ENCODE peak calls at places on chromosomes 12 and 14, in eight cellular contexts. One of them, this sample, is unnamed.

GRCh38 chr12:104598342-104599271 is 141.9 kb downstream of the CHST11 start:
- DNase-seq in AG04449: no peak
- DNase-seq in left lung: no peak
- DNase-seq in HFF-Myc: no peak
- DNase-seq in breast epithelium: no peak
- DNase-seq in fibroblast of pulmonary artery: no peak
- DNase-seq in fibroblast of lung: no peak
- DNase-seq in mammary epithelial cell: no peak
- DNase-seq in this sample: no peak

GRCh38 chr12:90106568-90106967 is 397.9 kb upstream of the ATP2B1 start:
- DNase-seq in HFF-Myc: no peak
- DNase-seq in fibroblast of pulmonary artery: no peak
- DNase-seq in fibroblast of lung: no peak
- DNase-seq in mammary epithelial cell: peak
- DNase-seq in AG04449: no peak
- DNase-seq in left lung: no peak
- DNase-seq in breast epithelium: no peak
- DNase-seq in this sample: no peak

GRCh38 chr12:46372852-46373302 is 304 bp upstream of the SLC38A2 start:
- DNase-seq in HFF-Myc: no peak
- DNase-seq in AG04449: no peak
- DNase-seq in mammary epithelial cell: no peak
- DNase-seq in fibroblast of pulmonary artery: no peak
- DNase-seq in left lung: no peak
- DNase-seq in fibroblast of lung: no peak
- DNase-seq in breast epithelium: no peak
- DNase-seq in this sample: no peak

GRCh38 chr12:106527356-106527755 is 55.4 kb upstream of the RFX4 start:
- DNase-seq in HFF-Myc: no peak
- DNase-seq in fibroblast of pulmonary artery: peak
- DNase-seq in mammary epithelial cell: no peak
- DNase-seq in left lung: no peak
- DNase-seq in breast epithelium: no peak
- DNase-seq in AG04449: no peak
- DNase-seq in fibroblast of lung: peak
- DNase-seq in this sample: no peak

GRCh38 chr12:23895792-23896218 is 53.7 kb downstream of the SOX5 start:
- DNase-seq in AG04449: no peak
- DNase-seq in breast epithelium: no peak
- DNase-seq in left lung: no peak
- DNase-seq in HFF-Myc: no peak
- DNase-seq in mammary epithelial cell: no peak
- DNase-seq in fibroblast of pulmonary artery: peak
- DNase-seq in fibroblast of lung: peak
- DNase-seq in this sample: no peak

GRCh38 chr14:52977798-52978197 is 26.9 kb upstream of the FERMT2 start:
- DNase-seq in left lung: no peak
- DNase-seq in mammary epithelial cell: no peak
- DNase-seq in fibroblast of pulmonary artery: no peak
- DNase-seq in HFF-Myc: no peak
- DNase-seq in AG04449: no peak
- DNase-seq in fibroblast of lung: peak
- DNase-seq in breast epithelium: no peak
- DNase-seq in this sample: no peak

GRCh38 chr12:65892905-65893304 is 68.6 kb downstream of the HMGA2 start:
- DNase-seq in breast epithelium: no peak
- DNase-seq in fibroblast of lung: peak
- DNase-seq in AG04449: peak
- DNase-seq in left lung: no peak
- DNase-seq in mammary epithelial cell: peak
- DNase-seq in HFF-Myc: peak
- DNase-seq in fibroblast of pulmonary artery: peak
- DNase-seq in this sample: no peak

GRCh38 chr12:122030427-122030825 is 8.7 kb downstream of the BCL7A start:
- DNase-seq in fibroblast of pulmonary artery: no peak
- DNase-seq in fibroblast of lung: no peak
- DNase-seq in breast epithelium: no peak
- DNase-seq in AG04449: no peak
- DNase-seq in left lung: no peak
- DNase-seq in mammary epithelial cell: no peak
- DNase-seq in HFF-Myc: no peak
- DNase-seq in this sample: no peak

GRCh38 chr12:3285570-3285969 is 205.4 kb upstream of the PRMT8 start:
- DNase-seq in fibroblast of lung: no peak
- DNase-seq in HFF-Myc: no peak
- DNase-seq in breast epithelium: no peak
- DNase-seq in left lung: no peak
- DNase-seq in fibroblast of pulmonary artery: no peak
- DNase-seq in mammary epithelial cell: no peak
- DNase-seq in AG04449: no peak
- DNase-seq in this sample: no peak

GRCh38 chr14:88437659-88438058 is 52.2 kb downstream of the SPATA7 start:
- DNase-seq in AG04449: no peak
- DNase-seq in fibroblast of pulmonary artery: peak
- DNase-seq in mammary epithelial cell: no peak
- DNase-seq in fibroblast of lung: no peak
- DNase-seq in breast epithelium: no peak
- DNase-seq in left lung: no peak
- DNase-seq in HFF-Myc: no peak
- DNase-seq in this sample: no peak

GRCh38 chr14:92719890-92720323 is 28.5 kb downstream of the LGMN start:
- DNase-seq in HFF-Myc: no peak
- DNase-seq in left lung: no peak
- DNase-seq in fibroblast of lung: no peak
- DNase-seq in AG04449: no peak
- DNase-seq in mammary epithelial cell: no peak
- DNase-seq in breast epithelium: no peak
- DNase-seq in fibroblast of pulmonary artery: no peak
- DNase-seq in this sample: no peak

GRCh38 chr14:90531497-90531896 is 134.7 kb downstream of the CALM1 start:
- DNase-seq in left lung: no peak
- DNase-seq in fibroblast of pulmonary artery: no peak
- DNase-seq in mammary epithelial cell: no peak
- DNase-seq in HFF-Myc: no peak
- DNase-seq in breast epithelium: no peak
- DNase-seq in fibroblast of lung: no peak
- DNase-seq in AG04449: no peak
- DNase-seq in this sample: no peak

GRCh38 chr12:62715086-62715786 is 219.7 kb downstream of the PPM1H start:
- DNase-seq in breast epithelium: no peak
- DNase-seq in HFF-Myc: no peak
- DNase-seq in mammary epithelial cell: no peak
- DNase-seq in fibroblast of lung: no peak
- DNase-seq in AG04449: no peak
- DNase-seq in fibroblast of pulmonary artery: no peak
- DNase-seq in left lung: no peak
- DNase-seq in this sample: no peak

GRCh38 chr12:9625019-9625418 is 17.3 kb upstream of the KLRB1 start:
- DNase-seq in fibroblast of lung: no peak
- DNase-seq in HFF-Myc: no peak
- DNase-seq in mammary epithelial cell: peak
- DNase-seq in left lung: no peak
- DNase-seq in breast epithelium: no peak
- DNase-seq in fibroblast of pulmonary artery: no peak
- DNase-seq in AG04449: no peak
- DNase-seq in this sample: no peak

GRCh38 chr12:46461459-46461858 is 88.9 kb upstream of the SLC38A2 start:
- DNase-seq in left lung: no peak
- DNase-seq in fibroblast of pulmonary artery: no peak
- DNase-seq in fibroblast of lung: no peak
- DNase-seq in mammary epithelial cell: no peak
- DNase-seq in HFF-Myc: no peak
- DNase-seq in breast epithelium: no peak
- DNase-seq in AG04449: no peak
- DNase-seq in this sample: no peak

GRCh38 chr12:2574536-2574935 is 220.2 kb upstream of the FKBP4 start:
- DNase-seq in breast epithelium: no peak
- DNase-seq in HFF-Myc: no peak
- DNase-seq in AG04449: no peak
- DNase-seq in fibroblast of pulmonary artery: no peak
- DNase-seq in mammary epithelial cell: no peak
- DNase-seq in fibroblast of lung: no peak
- DNase-seq in left lung: no peak
- DNase-seq in this sample: no peak

GRCh38 chr12:105676694-105677093 is 346.2 kb downstream of the C12orf75 start:
- DNase-seq in left lung: no peak
- DNase-seq in HFF-Myc: no peak
- DNase-seq in breast epithelium: no peak
- DNase-seq in fibroblast of lung: no peak
- DNase-seq in AG04449: no peak
- DNase-seq in fibroblast of pulmonary artery: no peak
- DNase-seq in mammary epithelial cell: peak
- DNase-seq in this sample: no peak

GRCh38 chr14:50828738-50829471 is 2.1 kb downstream of the NIN start:
- DNase-seq in AG04449: no peak
- DNase-seq in breast epithelium: no peak
- DNase-seq in left lung: no peak
- DNase-seq in mammary epithelial cell: no peak
- DNase-seq in fibroblast of pulmonary artery: no peak
- DNase-seq in HFF-Myc: no peak
- DNase-seq in fibroblast of lung: no peak
- DNase-seq in this sample: no peak
- H3K4me3 ChIP-seq in AG04449: peak
- H3K4me3 ChIP-seq in breast epithelium: peak
- H3K4me3 ChIP-seq in left lung: peak
- H3K4me3 ChIP-seq in mammary epithelial cell: no peak
- H3K4me3 ChIP-seq in fibroblast of pulmonary artery: peak
- H3K4me3 ChIP-seq in HFF-Myc: peak
- H3K4me3 ChIP-seq in fibroblast of lung: no peak
- H3K4me3 ChIP-seq in this sample: no peak

GRCh38 chr14:58272589-58273372 is 25.6 kb upstream of the ARID4A start:
- DNase-seq in fibroblast of lung: peak
- DNase-seq in left lung: no peak
- DNase-seq in fibroblast of pulmonary artery: peak
- DNase-seq in AG04449: no peak
- DNase-seq in breast epithelium: no peak
- DNase-seq in mammary epithelial cell: no peak
- DNase-seq in HFF-Myc: peak
- DNase-seq in this sample: no peak
- TF ChIP-seq CTCF in fibroblast of lung: peak
- TF ChIP-seq CTCF in left lung: no peak
- TF ChIP-seq CTCF in fibroblast of pulmonary artery: peak
- TF ChIP-seq CTCF in AG04449: peak
- TF ChIP-seq CTCF in breast epithelium: no peak
- TF ChIP-seq CTCF in mammary epithelial cell: no peak
- TF ChIP-seq CTCF in HFF-Myc: peak
- TF ChIP-seq CTCF in this sample: no peak

GRCh38 chr12:111429760-111430417 is 24.2 kb downstream of the SH2B3 start:
- DNase-seq in fibroblast of lung: no peak
- DNase-seq in HFF-Myc: no peak
- DNase-seq in AG04449: no peak
- DNase-seq in fibroblast of pulmonary artery: no peak
- DNase-seq in breast epithelium: no peak
- DNase-seq in left lung: no peak
- DNase-seq in mammary epithelial cell: no peak
- DNase-seq in this sample: no peak
- H3K4me3 ChIP-seq in fibroblast of lung: no peak
- H3K4me3 ChIP-seq in HFF-Myc: no peak
- H3K4me3 ChIP-seq in AG04449: no peak
- H3K4me3 ChIP-seq in fibroblast of pulmonary artery: no peak
- H3K4me3 ChIP-seq in breast epithelium: no peak
- H3K4me3 ChIP-seq in left lung: peak
- H3K4me3 ChIP-seq in mammary epithelial cell: no peak
- H3K4me3 ChIP-seq in this sample: no peak

GRCh38 chr14:95515523-95516517 is 630 bp downstream of the SYNE3 start:
- DNase-seq in left lung: peak
- DNase-seq in mammary epithelial cell: peak
- DNase-seq in breast epithelium: no peak
- DNase-seq in HFF-Myc: no peak
- DNase-seq in AG04449: no peak
- DNase-seq in fibroblast of pulmonary artery: peak
- DNase-seq in fibroblast of lung: peak
- DNase-seq in this sample: peak
- TF ChIP-seq CTCF in left lung: peak
- TF ChIP-seq CTCF in mammary epithelial cell: no peak
- TF ChIP-seq CTCF in breast epithelium: no peak
- TF ChIP-seq CTCF in HFF-Myc: peak
- TF ChIP-seq CTCF in AG04449: peak
- TF ChIP-seq CTCF in fibroblast of pulmonary artery: peak
- TF ChIP-seq CTCF in fibroblast of lung: peak
- TF ChIP-seq CTCF in this sample: peak

GRCh38 chr12:54588110-54588831 is at the start of gene PPP1R1A:
- DNase-seq in AG04449: no peak
- DNase-seq in mammary epithelial cell: no peak
- DNase-seq in fibroblast of lung: no peak
- DNase-seq in breast epithelium: no peak
- DNase-seq in left lung: no peak
- DNase-seq in fibroblast of pulmonary artery: no peak
- DNase-seq in HFF-Myc: no peak
- DNase-seq in this sample: no peak
- H3K4me3 ChIP-seq in AG04449: no peak
- H3K4me3 ChIP-seq in mammary epithelial cell: no peak
- H3K4me3 ChIP-seq in fibroblast of lung: no peak
- H3K4me3 ChIP-seq in breast epithelium: peak
- H3K4me3 ChIP-seq in left lung: peak
- H3K4me3 ChIP-seq in fibroblast of pulmonary artery: no peak
- H3K4me3 ChIP-seq in HFF-Myc: no peak
- H3K4me3 ChIP-seq in this sample: peak

DNA sequence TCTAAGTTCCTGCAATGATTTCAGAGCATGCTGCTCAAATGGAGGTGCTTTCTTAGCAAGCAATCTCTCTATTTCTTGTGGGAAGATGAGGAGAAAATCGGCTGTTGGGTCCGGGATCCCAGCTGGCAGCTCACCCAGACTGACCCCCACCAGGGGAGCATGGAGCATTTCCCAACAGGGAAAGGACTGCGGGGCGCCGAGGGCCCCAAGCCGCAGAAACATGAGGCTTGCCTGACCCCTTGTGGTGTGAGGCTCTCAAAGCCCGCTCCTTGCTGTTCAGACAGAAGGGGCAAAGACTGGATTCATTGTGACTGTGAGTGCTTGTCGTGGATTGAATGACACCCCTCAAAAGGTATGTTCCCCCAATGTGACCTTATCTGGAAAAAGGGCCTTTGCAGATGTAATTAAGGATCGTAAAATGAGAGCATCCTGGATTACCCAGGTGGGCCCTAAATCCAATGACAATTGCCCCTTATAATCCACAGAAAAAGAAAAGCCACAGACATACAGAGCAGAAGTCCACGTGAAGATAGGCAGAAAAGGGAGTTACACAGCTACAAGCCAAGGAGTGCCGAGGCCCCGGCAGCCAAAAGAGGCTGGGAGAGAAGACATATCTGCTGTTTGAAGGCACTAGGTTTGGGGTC is 116.3 kb upstream of the VASH1 start:
- DNase-seq in fibroblast of lung: peak
- DNase-seq in left lung: no peak
- DNase-seq in fibroblast of pulmonary artery: peak
- DNase-seq in breast epithelium: no peak
- DNase-seq in mammary epithelial cell: peak
- DNase-seq in AG04449: no peak
- DNase-seq in HFF-Myc: no peak
- DNase-seq in this sample: no peak
- TF ChIP-seq CTCF in fibroblast of lung: peak
- TF ChIP-seq CTCF in left lung: peak
- TF ChIP-seq CTCF in fibroblast of pulmonary artery: peak
- TF ChIP-seq CTCF in breast epithelium: no peak
- TF ChIP-seq CTCF in mammary epithelial cell: peak
- TF ChIP-seq CTCF in AG04449: peak
- TF ChIP-seq CTCF in HFF-Myc: peak
- TF ChIP-seq CTCF in this sample: peak

This sample was measured in ascending aorta.